ENCODE peak calls at places on chromosomes 4 and X, in six cellular contexts. Z is upper lobe of left lung, R is PC-9, A is IMR-90, X is pancreas, K is fibroblast of pulmonary artery. F is an unnamed sample.

GRCh38 chr4:28562913-28563312 is 1702.3 kb downstream of the STIM2 start:
- DNase-seq in Z (no peak), R (no peak), A (no peak), X (no peak), K (no peak), F (no peak)

GRCh38 chrX:13955975-13956374 is 73.7 kb downstream of the GEMIN8 start:
- DNase-seq in Z (no peak), R (no peak), A (no peak), X (no peak), K (no peak), F (no peak)

GRCh38 chrX:16431266-16431665 is 218.7 kb upstream of the S100G start:
- DNase-seq in Z (no peak), R (no peak), A (no peak), X (no peak), K (no peak), F (no peak)

GRCh38 chrX:40060356-40060845 is 37.4 kb downstream of the BCOR start:
- DNase-seq in Z (no peak), R (no peak), A (no peak), X (peak), K (no peak), F (no peak)

GRCh38 chr4:107896158-107896645 is 35.1 kb upstream of the CYP2U1 start:
- DNase-seq in Z (no peak), R (peak), A (peak), X (no peak), K (peak), F (no peak)

GRCh38 chr4:182937268-182938208 is 20.4 kb upstream of the DCTD start:
- DNase-seq in Z (no peak), R (no peak), A (peak), X (no peak), K (no peak), F (no peak)

GRCh38 chr4:3465698-3466671 is 2.9 kb downstream of the DOK7 start:
- DNase-seq in Z (peak), R (no peak), A (no peak), X (peak), K (no peak), F (no peak)

GRCh38 chr4:120443111-120443510 is 376.5 kb upstream of the MAD2L1 start:
- DNase-seq in Z (no peak), R (no peak), A (no peak), X (no peak), K (peak), F (no peak)

GRCh38 chr4:18390655-18391369 is 369.3 kb upstream of the LCORL start:
- DNase-seq in Z (no peak), R (no peak), A (no peak), X (no peak), K (no peak), F (no peak)

GRCh38 chr4:121594796-121595526 is 101.8 kb downstream of the ANXA5 start:
- DNase-seq in Z (no peak), R (no peak), A (peak), X (no peak), K (peak), F (no peak)

GRCh38 chrX:39327255-39327654 is 526.0 kb downstream of the MID1IP1 start:
- DNase-seq in Z (no peak), R (no peak), A (no peak), X (no peak), K (no peak), F (no peak)

GRCh38 chr4:172683016-172683415 is 485.6 kb upstream of the GALNT7 start:
- DNase-seq in Z (no peak), R (no peak), A (peak), X (no peak), K (no peak), F (no peak)

GRCh38 chr4:145231906-145232700 is 51.7 kb upstream of the OTUD4 start:
- DNase-seq in Z (no peak), R (no peak), A (peak), X (no peak), K (peak), F (no peak)

GRCh38 chr4:160175064-160175643 is 1072.3 kb downstream of the RAPGEF2 start:
- DNase-seq in Z (peak), R (no peak), A (no peak), X (peak), K (no peak), F (no peak)

DNA sequence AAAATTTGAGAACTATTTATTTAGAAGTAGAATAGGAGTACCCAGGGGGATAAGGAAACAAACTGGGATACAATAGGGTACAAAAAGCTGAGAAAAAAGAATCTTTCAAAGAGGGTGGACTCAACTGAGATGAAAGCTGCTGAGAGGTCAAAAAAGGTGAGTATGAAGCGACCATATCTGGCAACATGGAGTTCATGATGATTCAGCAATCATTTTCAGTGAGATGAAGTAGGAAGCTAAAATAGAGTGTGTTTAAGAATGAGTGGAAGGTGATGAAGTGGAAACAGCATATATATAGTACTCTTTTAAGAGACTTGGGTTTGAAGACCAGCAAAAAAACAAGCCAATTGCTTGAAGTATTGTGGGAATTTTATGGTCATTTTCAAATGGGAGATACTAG is 72.0 kb upstream of the IL13RA2 start:
- DNase-seq in Z (no peak), R (no peak), A (no peak), X (no peak), K (no peak), F (no peak)
- TF ChIP-seq CTCF in Z (no peak), R (no peak), A (no peak), X (no peak), K (no peak), F (no peak)

GRCh38 chrX:413322-414201 is 26.9 kb upstream of the PPP2R3B start:
- DNase-seq in Z (no peak), R (no peak), A (peak), X (peak), K (peak), F (no peak)
- TF ChIP-seq CTCF in Z (peak), R (no peak), A (peak), X (no peak), K (no peak), F (no peak)

DNA sequence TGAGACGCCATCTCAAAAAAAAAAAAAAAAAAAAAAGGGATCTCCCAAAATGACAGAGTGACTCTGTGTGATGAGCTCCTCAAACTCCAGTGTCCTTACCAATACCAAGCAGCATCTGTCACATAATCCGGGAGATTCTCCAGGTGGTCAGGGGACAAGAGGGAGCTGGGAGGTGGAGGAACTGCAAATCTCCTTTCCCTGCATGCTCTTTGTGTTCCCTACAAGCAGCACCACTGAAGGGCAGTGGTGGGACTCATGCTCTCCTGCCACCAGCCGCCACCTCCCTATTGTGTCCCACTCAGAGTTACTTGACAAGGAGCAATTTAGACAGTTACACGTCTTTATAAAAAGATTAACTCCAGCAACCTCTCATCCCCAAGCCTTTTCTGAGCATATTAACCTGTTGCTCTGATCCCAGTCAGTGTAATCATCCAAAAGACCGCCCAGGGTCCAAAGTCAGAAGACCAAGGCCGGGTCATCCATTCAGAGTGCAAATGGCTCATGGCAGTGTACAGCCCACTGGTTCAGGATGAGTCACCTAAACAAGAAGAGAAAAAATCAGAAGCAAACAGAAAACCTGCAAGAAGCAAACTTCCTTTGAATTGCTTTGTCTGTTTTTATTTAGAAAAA is 23.6 kb downstream of the MGST2 start:
- DNase-seq in Z (no peak), R (no peak), A (peak), X (no peak), K (no peak), F (no peak)
- TF ChIP-seq CTCF in Z (no peak), R (no peak), A (no peak), X (no peak), K (no peak), F (no peak)

GRCh38 chr4:188412499-188412898 is 273.3 kb downstream of the TRIML1 start:
- DNase-seq in Z (peak), R (no peak), A (no peak), X (no peak), K (no peak), F (no peak)

GRCh38 chr4:188411805-188412204 is 272.6 kb downstream of the TRIML1 start:
- DNase-seq in Z (peak), R (no peak), A (no peak), X (no peak), K (no peak), F (no peak)

GRCh38 chr4:188414441-188414840 is 275.2 kb downstream of the TRIML1 start:
- DNase-seq in Z (no peak), R (no peak), A (peak), X (no peak), K (no peak), F (no peak)

GRCh38 chr4:188423039-188423438 is 283.8 kb downstream of the TRIML1 start:
- DNase-seq in Z (no peak), R (peak), A (peak), X (no peak), K (no peak), F (no peak)

GRCh38 chr4:188417181-188417580 is 277.9 kb downstream of the TRIML1 start:
- DNase-seq in Z (no peak), R (no peak), A (peak), X (no peak), K (no peak), F (no peak)
- TF ChIP-seq CTCF in Z (no peak), R (no peak), A (no peak), X (no peak), K (no peak), F (no peak)

DNA sequence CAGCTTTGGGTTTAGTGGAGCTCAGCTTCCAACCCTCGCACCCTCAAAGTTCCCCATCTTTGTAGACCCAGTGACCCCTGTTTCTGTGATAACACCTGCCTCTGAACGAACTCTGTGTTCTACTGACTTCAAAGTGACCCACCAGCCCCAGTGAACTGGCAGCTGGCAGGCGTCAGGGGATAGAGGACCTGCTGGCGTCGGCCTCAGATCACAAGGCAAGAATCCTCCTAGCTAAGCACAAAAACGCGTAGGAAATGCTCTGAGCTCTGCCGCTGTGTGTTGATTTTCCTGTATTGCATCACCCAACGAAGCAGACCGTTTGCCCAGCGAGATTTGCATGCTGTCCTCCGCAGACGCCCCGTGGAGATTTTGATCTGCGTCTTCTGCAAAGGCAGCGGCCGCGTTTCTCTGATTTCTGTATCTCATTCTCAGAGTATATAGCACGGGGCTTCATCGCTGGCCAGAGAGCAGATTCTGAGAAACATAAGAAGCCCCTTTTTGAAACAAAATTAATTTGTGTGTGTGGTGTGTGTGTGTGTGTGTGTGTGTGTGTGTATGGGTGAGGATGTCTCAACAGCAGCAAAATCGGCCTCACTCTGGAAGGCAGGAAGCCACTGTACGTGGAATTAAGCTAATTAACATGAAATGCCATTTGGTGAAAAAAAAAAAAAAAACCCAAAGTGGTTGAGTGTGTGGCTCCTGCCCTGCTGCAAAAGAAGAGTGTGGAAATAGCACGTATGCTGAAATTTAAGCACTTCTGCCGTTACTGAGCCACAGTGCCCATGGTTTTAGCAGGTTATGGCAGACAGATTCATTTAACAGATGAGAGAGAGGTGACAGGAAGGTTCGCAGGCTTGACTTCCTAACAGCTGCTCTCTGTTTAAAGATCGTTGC is 29.2 kb upstream of the ASMTL start:
- DNase-seq in Z (no peak), R (peak), A (peak), X (no peak), K (peak), F (peak)
- TF ChIP-seq CTCF in Z (no peak), R (no peak), A (no peak), X (no peak), K (no peak), F (peak)

F was measured in GM06990.